ENCODE peak calls at places on chromosomes 4 and X, in nine cellular contexts. S is IMR-90, Q is A549, R is tibial artery, E is astrocyte of the spinal cord, L is breast epithelium, T is esophagus squamous epithelium, V is coronary artery, J is lung. G is an unnamed sample.

GRCh38 chrX:79477691-79478090 is 110.6 kb upstream of the ITM2A start:
- DNase-seq in S (no peak), Q (peak), R (no peak), E (no peak), L (no peak), T (no peak), V (no peak), J (no peak), G (peak)

GRCh38 chr4:128455480-128455879 is 167.9 kb upstream of the PGRMC2 start:
- DNase-seq in S (no peak), Q (no peak), R (no peak), E (no peak), L (no peak), T (no peak), V (no peak), J (no peak), G (no peak)

GRCh38 chr4:121339824-121340223 is 41.0 kb downstream of the QRFPR start:
- DNase-seq in S (no peak), Q (no peak), R (no peak), E (no peak), L (no peak), T (no peak), V (no peak), J (no peak), G (no peak)

GRCh38 chr4:168516841-168517240 is 20.0 kb downstream of the PALLD start:
- DNase-seq in S (no peak), Q (no peak), R (no peak), E (no peak), L (no peak), T (no peak), V (no peak), J (no peak), G (no peak)

GRCh38 chrX:23383411-23383810 is 48.8 kb downstream of the PTCHD1 start:
- DNase-seq in S (peak), Q (no peak), R (no peak), E (peak), L (no peak), T (no peak), V (no peak), J (no peak), G (peak)

GRCh38 chrX:134676440-134676839 is 18.2 kb upstream of the PLAC1 start:
- DNase-seq in S (peak), Q (peak), R (no peak), E (peak), L (no peak), T (no peak), V (no peak), J (no peak), G (peak)

GRCh38 chr4:6201580-6202091 is 1.3 kb upstream of the JAKMIP1 start:
- DNase-seq in S (no peak), Q (no peak), R (peak), E (no peak), L (no peak), T (no peak), V (no peak), J (no peak), G (no peak)

GRCh38 chr4:120158860-120159259 is 92.2 kb upstream of the MAD2L1 start:
- DNase-seq in S (no peak), Q (no peak), R (no peak), E (no peak), L (no peak), T (no peak), V (no peak), J (no peak), G (no peak)

GRCh38 chr4:8281519-8282133 is 12.1 kb downstream of the HTRA3 start:
- DNase-seq in S (peak), Q (no peak), R (peak), E (peak), L (peak), T (no peak), V (no peak), J (no peak), G (no peak)

GRCh38 chrX:94545722-94546121 is 871.7 kb downstream of the FAM133A start:
- DNase-seq in S (no peak), Q (no peak), R (no peak), E (no peak), L (no peak), T (no peak), V (no peak), J (no peak), G (peak)

GRCh38 chr4:114495471-114495928 is 103.1 kb upstream of the UGT8 start:
- DNase-seq in S (no peak), Q (no peak), R (no peak), E (no peak), L (no peak), T (no peak), V (no peak), J (no peak), G (peak)

GRCh38 chrX:22136711-22137110 is 104.6 kb downstream of the PHEX start:
- DNase-seq in S (peak), Q (no peak), R (no peak), E (no peak), L (no peak), T (no peak), V (no peak), J (no peak), G (no peak)

GRCh38 chrX:10109695-10110094 is 47.1 kb upstream of the CLCN4 start:
- DNase-seq in S (no peak), Q (no peak), R (no peak), E (no peak), L (no peak), T (no peak), V (no peak), J (peak), G (no peak)

GRCh38 chr4:1401409-1402020 is 4.7 kb downstream of the NKX1-1 start:
- DNase-seq in S (no peak), Q (no peak), R (no peak), E (no peak), L (no peak), T (no peak), V (peak), J (no peak), G (no peak)

GRCh38 chr4:89915151-89915550 is 20.5 kb downstream of the MMRN1 start:
- DNase-seq in S (no peak), Q (no peak), R (no peak), E (no peak), L (no peak), T (no peak), V (no peak), J (no peak), G (no peak)

GRCh38 chr4:31984872-31985271 is 1264.7 kb downstream of the PCDH7 start:
- DNase-seq in S (no peak), Q (no peak), R (no peak), E (no peak), L (no peak), T (no peak), V (no peak), J (no peak), G (peak)

GRCh38 chr4:73450398-73451004 is 14.5 kb downstream of the AFP start:
- DNase-seq in S (peak), Q (peak), R (no peak), E (peak), L (no peak), T (no peak), V (no peak), J (no peak), G (peak)

GRCh38 chr4:726235-726787 is 20.7 kb downstream of the PCGF3 start:
- DNase-seq in S (peak), Q (no peak), R (no peak), E (no peak), L (no peak), T (no peak), V (no peak), J (no peak), G (no peak)

DNA sequence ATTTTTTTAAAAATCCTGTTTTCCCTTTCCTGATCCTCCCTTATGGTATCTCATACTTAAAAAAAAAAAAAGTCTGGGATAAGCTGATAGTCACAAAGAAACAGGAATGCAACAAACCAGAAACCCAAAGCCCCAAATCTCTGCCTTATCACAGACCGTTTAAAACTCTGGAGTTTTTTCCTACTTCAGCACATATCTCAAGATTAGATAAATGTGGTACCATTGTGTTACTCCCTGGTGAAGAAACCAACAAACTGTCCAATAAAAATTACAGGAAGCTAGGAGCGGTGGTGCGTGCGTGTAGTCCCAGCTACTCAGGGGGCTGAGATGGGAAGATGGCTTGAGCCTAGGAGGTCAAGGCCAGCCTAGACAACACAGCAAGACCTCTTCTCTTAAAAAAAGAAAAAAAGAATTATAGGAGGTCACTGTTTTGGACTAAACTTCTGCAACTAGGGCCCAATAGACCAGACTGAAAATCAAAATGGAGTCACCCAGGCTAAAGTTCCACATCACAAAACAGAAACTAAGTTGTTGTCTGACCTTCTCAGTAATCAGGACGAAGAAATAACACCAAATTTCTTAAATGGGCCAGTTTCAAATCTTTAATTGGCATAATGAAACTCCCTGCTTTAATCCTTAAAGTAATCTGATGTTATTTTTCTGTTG is 51.9 kb downstream of the RBM47 start:
- DNase-seq in S (no peak), Q (no peak), R (no peak), E (no peak), L (no peak), T (no peak), V (no peak), J (no peak), G (no peak)
- H3K4me3 ChIP-seq in S (no peak), Q (no peak), R (no peak), E (no peak), L (no peak), T (no peak), V (no peak), J (no peak), G (peak)

GRCh38 chr4:55437823-55438222 is 42.1 kb downstream of the TMEM165 start:
- DNase-seq in S (no peak), Q (no peak), R (no peak), E (no peak), L (no peak), T (no peak), V (no peak), J (no peak), G (no peak)

GRCh38 chr4:55431710-55432336 is 36.1 kb downstream of the TMEM165 start:
- DNase-seq in S (no peak), Q (no peak), R (no peak), E (no peak), L (no peak), T (no peak), V (no peak), J (no peak), G (no peak)

GRCh38 chr4:55438314-55438713 is 42.6 kb downstream of the TMEM165 start:
- DNase-seq in S (no peak), Q (no peak), R (no peak), E (no peak), L (no peak), T (no peak), V (no peak), J (no peak), G (no peak)

GRCh38 chr4:55437356-55437796 is 41.6 kb downstream of the TMEM165 start:
- DNase-seq in S (peak), Q (no peak), R (no peak), E (peak), L (no peak), T (no peak), V (no peak), J (no peak), G (peak)

DNA sequence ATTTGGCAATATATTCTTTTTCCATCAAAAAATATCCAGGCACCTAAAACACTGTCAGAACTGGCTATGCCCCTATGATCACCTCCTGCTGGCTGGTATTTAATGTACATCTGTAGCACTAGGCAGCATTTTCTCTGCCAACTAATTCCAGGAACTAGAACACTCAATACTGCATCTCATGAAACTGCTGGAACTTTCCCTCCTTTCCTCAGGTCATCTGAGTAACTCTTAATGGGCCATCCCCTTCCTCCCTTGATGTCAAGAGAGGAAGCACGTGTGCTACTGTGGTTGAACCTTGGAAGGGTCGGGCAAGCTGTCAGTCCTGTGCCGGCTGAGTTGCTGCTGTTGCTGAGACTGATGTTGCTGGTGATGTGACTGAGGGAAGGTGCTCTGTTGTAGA is 39.4 kb downstream of the TMEM165 start:
- DNase-seq in S (peak), Q (peak), R (no peak), E (peak), L (no peak), T (no peak), V (no peak), J (no peak), G (peak)
- TF ChIP-seq CTCF in S (peak), Q (no peak), R (no peak), E (peak), L (no peak), T (no peak), V (no peak), J (no peak), G (peak)

DNA sequence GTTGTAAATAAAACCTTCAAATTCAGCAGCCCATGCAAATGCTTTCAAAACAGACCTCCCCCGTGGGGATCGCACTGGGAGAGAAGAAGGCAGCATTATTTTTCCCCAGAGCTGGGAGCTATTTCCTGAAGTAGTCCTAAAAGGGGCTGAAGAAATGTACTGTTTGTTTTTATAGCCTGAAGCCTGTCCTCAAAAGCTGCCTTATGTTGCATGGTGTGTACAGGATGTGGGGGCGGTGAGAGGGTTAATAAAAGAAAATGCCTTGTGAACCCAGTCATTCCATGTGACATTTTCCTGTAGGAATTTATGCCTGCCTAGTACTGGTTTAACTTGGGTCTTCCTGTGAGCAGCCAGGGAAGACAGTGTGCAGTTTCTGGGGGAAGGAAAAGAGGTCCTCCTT is 144.1 kb downstream of the SOWAHB start:
- DNase-seq in S (peak), Q (no peak), R (no peak), E (peak), L (no peak), T (no peak), V (no peak), J (no peak), G (peak)
- H3K4me3 ChIP-seq in S (no peak), Q (no peak), R (peak), E (peak), L (no peak), T (no peak), V (peak), J (no peak), G (no peak)

DNA sequence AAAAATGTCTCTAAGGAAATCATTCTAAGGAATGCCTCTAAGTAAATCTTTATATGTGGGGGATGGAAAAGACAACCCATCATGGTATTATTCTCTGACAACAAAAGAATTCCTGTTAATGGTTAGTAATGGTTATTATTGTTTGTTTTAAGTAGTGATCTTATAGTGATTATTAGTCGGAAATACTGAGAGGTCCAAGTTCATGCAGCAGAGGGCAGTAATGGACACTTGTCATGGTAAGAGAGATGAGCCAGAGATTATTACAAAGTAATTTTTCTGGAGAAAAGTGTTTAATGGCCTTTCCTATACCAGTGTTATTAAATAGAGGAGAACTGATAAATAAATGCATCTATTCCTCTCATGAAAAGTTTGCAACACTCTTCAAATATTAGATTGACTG is 8.1 kb upstream of the DKK2 start:
- DNase-seq in S (no peak), Q (no peak), R (no peak), E (no peak), L (no peak), T (no peak), V (no peak), J (no peak), G (peak)
- TF ChIP-seq CTCF in S (peak), Q (no peak), R (no peak), E (peak), L (no peak), T (no peak), V (no peak), J (no peak), G (no peak)

GRCh38 chr4:110631582-110632505 is 9.0 kb upstream of the PITX2 start:
- DNase-seq in S (peak), Q (peak), R (peak), E (peak), L (peak), T (no peak), V (no peak), J (peak), G (peak)
- H3K4me3 ChIP-seq in S (peak), Q (peak), R (peak), E (peak), L (peak), T (peak), V (peak), J (no peak), G (peak)

GRCh38 chrX:17860811-17861495 is at the start of gene RAI2:
- DNase-seq in S (no peak), Q (no peak), R (peak), E (no peak), L (no peak), T (no peak), V (no peak), J (peak), G (no peak)
- TF ChIP-seq CTCF in S (no peak), Q (no peak), R (no peak), E (no peak), L (peak), T (no peak), V (no peak), J (no peak), G (no peak)

DNA sequence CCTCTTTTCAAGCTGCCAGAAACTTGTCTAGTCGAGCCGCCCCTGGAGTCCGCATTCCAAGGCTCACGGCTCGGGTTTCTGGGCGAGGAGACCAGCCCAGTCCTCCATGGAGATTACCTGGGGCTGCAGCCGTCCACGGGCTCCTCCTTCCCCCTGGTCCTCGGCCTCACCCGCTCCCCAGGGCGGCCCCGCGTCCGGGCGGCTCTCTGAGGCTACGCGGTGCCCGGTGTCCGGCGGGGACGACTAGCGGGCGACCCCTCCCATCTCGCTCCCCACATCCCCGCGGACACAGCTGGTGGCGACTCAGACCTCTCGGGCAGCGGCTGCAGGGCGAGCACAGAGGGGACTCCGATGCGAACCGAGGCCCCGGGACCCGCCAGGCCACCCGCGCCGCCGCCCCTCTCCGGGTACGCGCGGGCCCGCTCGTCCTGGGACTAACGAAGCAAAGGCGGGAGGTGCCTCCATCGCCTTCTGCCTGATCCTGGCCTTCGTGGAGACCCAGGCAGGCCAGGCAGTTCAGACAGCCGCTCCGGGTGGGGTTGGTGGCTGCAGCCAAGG is 159.4 kb downstream of the TRAM1L1 start:
- DNase-seq in S (no peak), Q (no peak), R (no peak), E (peak), L (no peak), T (no peak), V (no peak), J (peak), G (peak)
- H3K4me3 ChIP-seq in S (no peak), Q (no peak), R (peak), E (peak), L (no peak), T (peak), V (peak), J (no peak), G (peak)